ENCODE peak calls at places on chromosomes 3 and 15, in ten cellular contexts. L, I, F, D, Z, J, T, M, P and N are unnamed samples.

GRCh38 chr15:42723068-42723467 is 13.9 kb downstream of the CDAN1 start:
- DNase-seq in L (peak), I (no peak), F (no peak), D (no peak), Z (no peak), J (no peak), T (no peak), M (peak), P (no peak), N (peak)

GRCh38 chr3:32743934-32744333 is 58.9 kb downstream of the CNOT10 start:
- DNase-seq in L (peak), I (peak), F (no peak), D (no peak), Z (peak), J (peak), T (no peak), M (peak), P (no peak), N (no peak)

GRCh38 chr3:52451237-52452083 is 2.4 kb downstream of the TNNC1 start:
- DNase-seq in L (no peak), I (no peak), F (no peak), D (peak), Z (no peak), J (no peak), T (no peak), M (no peak), P (peak), N (no peak)

GRCh38 chr3:114179575-114179974 is 723 bp upstream of the DRD3 start:
- DNase-seq in L (peak), I (no peak), F (no peak), D (no peak), Z (peak), J (peak), T (no peak), M (peak), P (no peak), N (peak)

GRCh38 chr15:82184776-82185175 is 77.8 kb downstream of the EFL1 start:
- DNase-seq in L (no peak), I (no peak), F (no peak), D (no peak), Z (no peak), J (no peak), T (no peak), M (no peak), P (no peak), N (no peak)

GRCh38 chr3:138148503-138148902 is 16.3 kb upstream of the A4GNT start:
- DNase-seq in L (peak), I (no peak), F (no peak), D (no peak), Z (no peak), J (no peak), T (no peak), M (no peak), P (no peak), N (no peak)

GRCh38 chr15:52498700-52499099 is 30.0 kb downstream of the MYO5A start:
- DNase-seq in L (peak), I (no peak), F (no peak), D (no peak), Z (no peak), J (no peak), T (no peak), M (no peak), P (no peak), N (no peak)

GRCh38 chr3:53100818-53101466 is 29.3 kb downstream of the RFT1 start:
- DNase-seq in L (no peak), I (no peak), F (no peak), D (no peak), Z (no peak), J (no peak), T (no peak), M (no peak), P (no peak), N (no peak)

GRCh38 chr15:26433060-26433459 is 339.8 kb downstream of the GABRB3 start:
- DNase-seq in L (no peak), I (no peak), F (no peak), D (no peak), Z (no peak), J (no peak), T (no peak), M (no peak), P (no peak), N (no peak)

GRCh38 chr3:126267169-126267975 is 87.0 kb upstream of the ALDH1L1 start:
- DNase-seq in L (peak), I (peak), F (peak), D (peak), Z (peak), J (peak), T (peak), M (peak), P (peak), N (peak)
- H3K4me3 ChIP-seq in L (peak), I (peak), F (peak), D (peak), Z (peak), J (peak), T (no peak), M (peak), P (peak), N (peak)

DNA sequence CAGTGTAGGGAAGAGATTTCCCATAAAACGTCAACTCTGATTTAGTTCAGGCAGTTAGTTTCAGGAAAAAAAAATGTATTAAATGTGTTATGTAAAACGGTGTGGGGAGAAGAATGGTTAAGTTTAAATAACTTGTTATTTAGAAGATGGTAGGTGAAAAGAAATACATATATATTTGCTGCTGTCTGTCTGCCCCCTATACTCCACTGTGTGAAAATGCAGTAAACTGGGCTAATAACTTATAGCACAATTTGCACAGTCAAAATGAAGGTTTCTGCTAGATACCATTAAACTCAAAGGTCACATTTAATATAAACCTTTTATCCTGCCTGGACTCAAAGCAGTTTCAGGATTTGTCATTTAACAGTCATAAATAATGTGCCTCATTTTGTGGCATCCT is 515.0 kb downstream of the FGF12 start:
- DNase-seq in L (no peak), I (no peak), F (no peak), D (no peak), Z (no peak), J (no peak), T (no peak), M (no peak), P (no peak), N (peak)
- TF ChIP-seq CTCF in L (no peak), I (no peak), F (no peak), D (no peak), Z (no peak), J (no peak), T (no peak), M (no peak), P (no peak), N (no peak)

GRCh38 chr3:162391301-162391700 is 894.7 kb downstream of the OTOL1 start:
- DNase-seq in L (peak), I (no peak), F (no peak), D (no peak), Z (no peak), J (peak), T (no peak), M (peak), P (no peak), N (peak)
- H3K4me3 ChIP-seq in L (no peak), I (no peak), F (no peak), D (no peak), Z (no peak), J (no peak), T (no peak), M (no peak), P (no peak), N (no peak)

DNA sequence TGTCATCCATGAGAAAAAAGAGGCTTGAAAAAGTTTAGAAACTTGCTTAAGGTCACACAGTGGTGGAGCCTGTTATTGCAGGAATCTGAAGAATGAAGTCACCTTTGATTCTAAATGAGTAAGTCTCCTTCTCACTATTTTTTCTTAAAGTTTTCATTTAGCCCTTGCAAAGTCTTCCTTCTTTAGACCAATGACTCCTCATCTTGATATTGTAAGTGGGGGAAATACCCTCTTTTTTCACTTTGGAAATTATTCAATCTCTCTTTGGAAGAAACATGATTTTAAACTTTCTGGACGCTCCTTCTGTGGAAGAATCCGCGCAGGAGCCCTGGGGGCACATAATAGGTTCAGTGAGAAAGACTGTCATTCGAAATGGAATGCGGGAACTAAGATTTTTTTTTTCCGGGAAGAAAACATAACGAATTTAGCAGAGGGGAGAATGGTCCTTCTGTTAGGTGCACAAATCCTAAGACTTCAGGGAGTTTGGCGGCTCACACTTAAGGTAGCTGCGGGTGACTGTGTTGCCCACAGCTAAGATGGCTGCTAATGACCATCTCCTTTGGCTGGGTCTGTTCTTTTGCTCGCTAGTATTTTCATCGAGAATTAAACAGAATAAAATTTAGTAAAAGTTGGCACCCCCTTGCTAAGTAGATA is 614 bp upstream of the SLMAP start:
- DNase-seq in L (peak), I (peak), F (no peak), D (no peak), Z (no peak), J (peak), T (no peak), M (peak), P (peak), N (peak)
- TF ChIP-seq CTCF in L (peak), I (no peak), F (no peak), D (peak), Z (peak), J (no peak), T (no peak), M (no peak), P (no peak), N (peak)

GRCh38 chr3:188979669-188980311 is 192.0 kb upstream of the TPRG1 start:
- DNase-seq in L (no peak), I (no peak), F (no peak), D (no peak), Z (no peak), J (peak), T (no peak), M (peak), P (no peak), N (no peak)

GRCh38 chr3:188976407-188976806 is 195.4 kb upstream of the TPRG1 start:
- DNase-seq in L (no peak), I (no peak), F (no peak), D (no peak), Z (no peak), J (no peak), T (no peak), M (no peak), P (no peak), N (peak)

GRCh38 chr3:188975612-188976314 is 196.0 kb upstream of the TPRG1 start:
- DNase-seq in L (peak), I (no peak), F (no peak), D (no peak), Z (no peak), J (peak), T (no peak), M (peak), P (no peak), N (peak)

GRCh38 chr3:188979236-188979635 is 192.5 kb upstream of the TPRG1 start:
- DNase-seq in L (no peak), I (no peak), F (no peak), D (no peak), Z (no peak), J (no peak), T (no peak), M (no peak), P (no peak), N (no peak)

GRCh38 chr3:188978772-188979171 is 193.0 kb upstream of the TPRG1 start:
- DNase-seq in L (peak), I (no peak), F (no peak), D (no peak), Z (peak), J (peak), T (no peak), M (peak), P (peak), N (peak)
- H3K4me3 ChIP-seq in L (no peak), I (no peak), F (no peak), D (no peak), Z (no peak), J (no peak), T (no peak), M (no peak), P (no peak), N (no peak)

GRCh38 chr15:80090879-80091503 is 31.5 kb downstream of the ZFAND6 start:
- DNase-seq in L (peak), I (no peak), F (no peak), D (no peak), Z (no peak), J (no peak), T (no peak), M (no peak), P (no peak), N (peak)
- TF ChIP-seq CTCF in L (peak), I (no peak), F (peak), D (peak), Z (peak), J (peak), T (no peak), M (peak), P (no peak), N (peak)

DNA sequence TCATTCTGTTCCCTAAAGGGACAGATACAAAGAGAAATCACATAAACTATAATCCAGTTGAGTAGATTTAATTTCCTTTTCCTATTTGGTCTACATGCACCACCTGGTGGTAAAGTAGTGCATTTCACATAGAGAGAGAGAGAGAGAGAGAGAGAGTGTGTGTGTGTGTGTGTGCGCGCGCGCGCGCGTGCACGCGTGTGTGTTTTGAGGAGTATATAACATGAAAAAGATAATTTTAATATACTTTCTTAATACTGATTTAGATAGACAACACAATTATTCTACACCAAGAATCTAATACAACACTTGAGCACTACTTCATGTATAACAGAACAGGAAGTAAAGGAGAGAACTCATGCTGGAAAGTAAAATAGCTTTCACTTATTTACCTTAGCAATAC is 1.1 kb upstream of the FGF7 start:
- DNase-seq in L (peak), I (peak), F (peak), D (peak), Z (peak), J (peak), T (no peak), M (peak), P (peak), N (peak)
- H3K4me3 ChIP-seq in L (no peak), I (no peak), F (peak), D (peak), Z (no peak), J (no peak), T (no peak), M (no peak), P (peak), N (no peak)